ENCODE peak calls at places on chromosomes 6 and 20, in ten cellular contexts. G is heart right ventricle, U is tibial nerve, K is lower lobe of right lung, N is A549, O is fibroblast of pulmonary artery, I is fibroblast of lung, S is OCI-LY7, B is brain microvascular endothelial cell, X is AG04450. M is an unnamed sample.

GRCh38 chr6:403659-404655 is 12.4 kb downstream of the IRF4 start:
- DNase-seq in G (no peak), U (no peak), K (no peak), N (no peak), O (no peak), I (no peak), S (no peak), B (no peak), X (no peak), M (no peak)

GRCh38 chr6:16800942-16801341 is 39.7 kb upstream of the ATXN1 start:
- DNase-seq in G (no peak), U (no peak), K (no peak), N (no peak), O (peak), I (peak), S (no peak), B (peak), X (no peak), M (peak)

GRCh38 chr6:154624038-154624599 is 109.1 kb upstream of the SCAF8 start:
- DNase-seq in G (no peak), U (no peak), K (no peak), N (no peak), O (no peak), I (no peak), S (no peak), B (no peak), X (no peak), M (no peak)

GRCh38 chr20:25336561-25337422 is 53.8 kb downstream of the ABHD12 start:
- DNase-seq in G (no peak), U (no peak), K (no peak), N (peak), O (peak), I (peak), S (no peak), B (peak), X (no peak), M (peak)

GRCh38 chr20:4699216-4699615 is 22.5 kb upstream of the PRND start:
- DNase-seq in G (no peak), U (no peak), K (no peak), N (no peak), O (no peak), I (no peak), S (no peak), B (no peak), X (no peak), M (no peak)

GRCh38 chr20:29301624-29302259 is 1955.7 kb upstream of the DEFB115 start:
- DNase-seq in G (no peak), U (no peak), K (no peak), N (no peak), O (no peak), I (no peak), S (no peak), B (no peak), X (no peak), M (no peak)

GRCh38 chr6:45586216-45587171 is 208.8 kb upstream of the SUPT3H start:
- DNase-seq in G (no peak), U (no peak), K (no peak), N (no peak), O (no peak), I (no peak), S (peak), B (no peak), X (no peak), M (no peak)

GRCh38 chr20:14883324-14883723 is 545.9 kb upstream of the FLRT3 start:
- DNase-seq in G (no peak), U (no peak), K (no peak), N (no peak), O (no peak), I (no peak), S (no peak), B (no peak), X (no peak), M (no peak)

GRCh38 chr6:157893238-157893637 is 70.2 kb downstream of the SNX9 start:
- DNase-seq in G (no peak), U (no peak), K (no peak), N (no peak), O (no peak), I (no peak), S (peak), B (no peak), X (no peak), M (no peak)

GRCh38 chr6:93407186-93407585 is 12.2 kb downstream of the EPHA7 start:
- DNase-seq in G (no peak), U (no peak), K (no peak), N (no peak), O (peak), I (peak), S (no peak), B (no peak), X (no peak), M (no peak)

GRCh38 chr6:225121-225721 is 67.1 kb upstream of the DUSP22 start:
- DNase-seq in G (no peak), U (no peak), K (peak), N (no peak), O (peak), I (no peak), S (no peak), B (no peak), X (no peak), M (no peak)

GRCh38 chr6:1286972-1287600 is 24.8 kb upstream of the FOXQ1 start:
- DNase-seq in G (no peak), U (no peak), K (peak), N (peak), O (peak), I (peak), S (no peak), B (peak), X (peak), M (peak)

GRCh38 chr20:44089987-44090674 is 96.9 kb downstream of the JPH2 start:
- DNase-seq in G (no peak), U (no peak), K (no peak), N (peak), O (peak), I (peak), S (peak), B (peak), X (no peak), M (peak)

GRCh38 chr20:37223053-37223452 is 38.6 kb downstream of the GHRH start:
- DNase-seq in G (no peak), U (peak), K (peak), N (peak), O (peak), I (peak), S (peak), B (peak), X (peak), M (peak)

GRCh38 chr6:144248470-144249301 is 36.4 kb upstream of the UTRN start:
- DNase-seq in G (no peak), U (no peak), K (no peak), N (no peak), O (peak), I (peak), S (no peak), B (peak), X (peak), M (peak)

GRCh38 chr6:131139599-131139998 is 4.3 kb downstream of the AKAP7 start:
- DNase-seq in G (no peak), U (no peak), K (no peak), N (no peak), O (no peak), I (no peak), S (no peak), B (no peak), X (no peak), M (no peak)

GRCh38 chr6:45666844-45667243 is 289.1 kb upstream of the SUPT3H start:
- DNase-seq in G (no peak), U (no peak), K (no peak), N (no peak), O (no peak), I (no peak), S (no peak), B (no peak), X (no peak), M (no peak)

GRCh38 chr20:49986049-49986448 is 3.3 kb downstream of the SNAI1 start:
- DNase-seq in G (no peak), U (no peak), K (no peak), N (no peak), O (peak), I (no peak), S (no peak), B (no peak), X (no peak), M (no peak)
- H3K4me3 ChIP-seq in G (peak), U (no peak), K (peak), N (peak), O (peak), I (peak), S (no peak), B (peak), X (peak), M (no peak)

DNA sequence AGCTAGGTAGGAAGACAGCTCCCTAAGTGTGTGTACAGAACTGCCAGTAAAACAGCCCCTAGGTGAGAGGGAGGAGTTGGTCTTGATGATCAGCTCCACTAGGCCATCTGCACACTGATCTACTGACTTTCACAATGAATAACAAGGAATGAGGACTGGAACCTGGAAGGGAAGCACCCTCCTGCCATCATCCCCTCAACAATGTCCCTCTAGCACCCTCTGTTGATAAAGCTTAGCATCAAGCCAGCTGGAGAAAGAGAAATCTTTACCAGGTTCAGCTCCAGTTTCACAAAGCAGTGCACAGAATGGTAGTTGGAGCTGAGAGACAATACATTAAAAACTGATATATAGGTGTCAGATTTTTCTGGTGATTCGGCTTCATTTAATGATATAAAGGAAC is 57.2 kb upstream of the IRAK1BP1 start:
- DNase-seq in G (no peak), U (no peak), K (no peak), N (peak), O (peak), I (peak), S (no peak), B (peak), X (peak), M (peak)
- TF ChIP-seq CTCF in G (peak), U (no peak), K (peak), N (peak), O (peak), I (peak), S (peak), B (peak), X (peak), M (peak)

GRCh38 chr6:53290547-53291510 is 57.9 kb downstream of the ELOVL5 start:
- DNase-seq in G (no peak), U (no peak), K (no peak), N (no peak), O (no peak), I (no peak), S (no peak), B (no peak), X (no peak), M (no peak)
- H3K4me3 ChIP-seq in G (no peak), U (no peak), K (no peak), N (no peak), O (no peak), I (no peak), S (no peak), B (no peak), X (no peak), M (no peak)

GRCh38 chr6:63883597-63883996 is 248.0 kb downstream of the PHF3 start:
- DNase-seq in G (no peak), U (no peak), K (no peak), N (no peak), O (no peak), I (no peak), S (no peak), B (no peak), X (no peak), M (no peak)

GRCh38 chr6:63881791-63882190 is 246.2 kb downstream of the PHF3 start:
- DNase-seq in G (no peak), U (no peak), K (no peak), N (no peak), O (no peak), I (no peak), S (no peak), B (no peak), X (no peak), M (no peak)

GRCh38 chr6:63887011-63887751 is 251.6 kb downstream of the PHF3 start:
- DNase-seq in G (no peak), U (no peak), K (no peak), N (no peak), O (no peak), I (no peak), S (no peak), B (no peak), X (no peak), M (no peak)

DNA sequence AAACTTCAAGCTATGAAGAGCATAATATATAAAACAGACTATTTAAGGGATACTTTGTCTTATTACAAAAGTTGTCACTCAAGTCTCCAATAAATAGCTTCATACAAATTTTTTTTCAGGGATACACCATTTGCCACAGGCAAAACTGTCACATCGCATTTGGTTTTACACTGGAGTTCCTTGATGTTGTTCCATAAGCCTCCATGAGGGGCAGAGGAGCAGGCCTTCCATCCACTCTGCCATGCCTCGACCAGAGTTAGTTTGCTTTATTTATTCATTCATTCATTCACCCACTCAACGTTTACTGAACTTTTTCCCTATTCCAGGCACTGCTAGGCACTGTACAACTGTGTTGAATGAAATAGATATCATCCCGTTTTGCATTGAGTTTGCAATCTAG is 246.6 kb downstream of the PHF3 start:
- DNase-seq in G (no peak), U (no peak), K (no peak), N (no peak), O (no peak), I (no peak), S (peak), B (no peak), X (no peak), M (no peak)
- TF ChIP-seq CTCF in G (peak), U (no peak), K (no peak), N (no peak), O (peak), I (peak), S (peak), B (peak), X (peak), M (peak)

GRCh38 chr6:112232845-112233256 is 21.5 kb downstream of the LAMA4 start:
- DNase-seq in G (no peak), U (peak), K (no peak), N (no peak), O (peak), I (peak), S (no peak), B (peak), X (peak), M (peak)

GRCh38 chr6:112235956-112236355 is 18.4 kb downstream of the LAMA4 start:
- DNase-seq in G (no peak), U (no peak), K (no peak), N (no peak), O (peak), I (peak), S (no peak), B (peak), X (no peak), M (peak)

GRCh38 chr6:112237066-112237465 is 17.3 kb downstream of the LAMA4 start:
- DNase-seq in G (no peak), U (no peak), K (no peak), N (no peak), O (peak), I (no peak), S (no peak), B (no peak), X (no peak), M (peak)

GRCh38 chr6:112233864-112234263 is 20.5 kb downstream of the LAMA4 start:
- DNase-seq in G (no peak), U (no peak), K (no peak), N (no peak), O (peak), I (peak), S (no peak), B (peak), X (peak), M (peak)

GRCh38 chr6:112234596-112234995 is 19.8 kb downstream of the LAMA4 start:
- DNase-seq in G (no peak), U (no peak), K (no peak), N (no peak), O (peak), I (peak), S (no peak), B (no peak), X (no peak), M (peak)
- H3K4me3 ChIP-seq in G (no peak), U (no peak), K (no peak), N (no peak), O (no peak), I (no peak), S (no peak), B (no peak), X (no peak), M (no peak)

DNA sequence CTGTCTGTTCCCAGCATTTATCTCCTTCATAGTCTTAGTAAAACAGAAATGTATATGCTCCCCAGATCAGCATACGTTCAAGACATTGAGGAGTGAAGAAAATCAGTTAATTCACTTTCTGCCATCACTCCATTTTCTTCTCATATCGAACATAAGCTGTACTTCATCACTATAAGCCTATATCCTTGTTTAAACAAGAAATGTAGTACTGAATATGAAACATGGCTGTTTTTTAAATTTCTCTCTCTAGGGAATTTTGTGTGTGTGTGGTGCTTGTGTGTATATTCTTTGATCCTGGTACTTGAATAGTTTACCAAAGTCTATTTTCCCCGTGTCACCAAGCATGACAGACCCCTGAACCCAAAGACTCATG is 107.1 kb downstream of the HFE start:
- DNase-seq in G (no peak), U (no peak), K (no peak), N (no peak), O (no peak), I (no peak), S (peak), B (no peak), X (no peak), M (no peak)
- TF ChIP-seq CTCF in G (no peak), U (no peak), K (no peak), N (no peak), O (no peak), I (no peak), S (no peak), B (no peak), X (no peak), M (no peak)

DNA sequence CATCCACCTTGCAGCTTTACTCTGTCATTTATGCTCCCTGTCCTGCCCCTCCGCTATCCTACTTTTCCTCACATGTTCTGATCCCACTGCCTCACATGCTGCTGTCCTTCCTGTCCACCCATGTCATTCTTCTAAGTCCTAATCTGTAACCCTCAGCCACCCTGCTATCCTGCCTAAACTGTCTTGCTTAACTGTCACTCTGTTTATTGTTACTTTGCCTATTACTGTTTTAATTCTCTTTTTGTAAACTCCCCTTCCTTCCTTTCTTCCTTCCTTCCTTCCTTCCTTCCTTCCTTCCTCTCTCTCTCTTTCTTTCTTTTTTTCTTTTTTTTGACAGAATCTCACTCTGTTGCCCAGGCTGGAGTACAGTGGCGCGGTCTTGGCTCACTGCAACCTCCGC is 1.4 kb downstream of the CUL9 start:
- DNase-seq in G (no peak), U (no peak), K (no peak), N (no peak), O (no peak), I (no peak), S (no peak), B (no peak), X (no peak), M (no peak)
- H3K4me3 ChIP-seq in G (no peak), U (no peak), K (no peak), N (no peak), O (no peak), I (no peak), S (peak), B (no peak), X (no peak), M (no peak)

GRCh38 chr6:33762713-33763112 is 16.0 kb upstream of the IP6K3 start:
- DNase-seq in G (no peak), U (no peak), K (no peak), N (no peak), O (no peak), I (no peak), S (no peak), B (no peak), X (no peak), M (no peak)

GRCh38 chr6:33761581-33761921 is 14.8 kb upstream of the IP6K3 start:
- DNase-seq in G (no peak), U (no peak), K (no peak), N (no peak), O (no peak), I (no peak), S (no peak), B (no peak), X (no peak), M (no peak)

GRCh38 chr6:33764036-33764435 is 17.3 kb upstream of the IP6K3 start:
- DNase-seq in G (no peak), U (no peak), K (no peak), N (no peak), O (no peak), I (no peak), S (no peak), B (no peak), X (no peak), M (no peak)

GRCh38 chr6:33763483-33763882 is 16.8 kb upstream of the IP6K3 start:
- DNase-seq in G (no peak), U (no peak), K (no peak), N (no peak), O (no peak), I (no peak), S (no peak), B (no peak), X (no peak), M (no peak)

GRCh38 chr6:33761922-33762629 is 15.4 kb upstream of the IP6K3 start:
- DNase-seq in G (peak), U (no peak), K (peak), N (peak), O (peak), I (no peak), S (peak), B (peak), X (no peak), M (peak)
- TF ChIP-seq CTCF in G (peak), U (peak), K (peak), N (peak), O (peak), I (peak), S (peak), B (peak), X (peak), M (peak)

GRCh38 chr20:62408055-62408454 is 970 bp upstream of the CABLES2 start:
- DNase-seq in G (no peak), U (no peak), K (no peak), N (no peak), O (no peak), I (no peak), S (no peak), B (no peak), X (no peak), M (no peak)
- H3K4me3 ChIP-seq in G (no peak), U (no peak), K (no peak), N (no peak), O (no peak), I (no peak), S (peak), B (no peak), X (no peak), M (no peak)